ENCODE peak calls at places on chromosome 13, in eight cellular contexts. M is right atrium auricular region, U is RWPE1, O is endodermal cell, J is body of pancreas, V is hepatocyte, G is glutamatergic neuron, I is thoracic aorta. B is an unnamed sample.

GRCh38 chr13:95524270-95524901 is 28.1 kb upstream of the CLDN10 start:
- DNase-seq in U (peak; percentile 67), I (no peak), O (no peak), V (no peak), J (no peak), M (no peak), G (no peak), B (no peak)

GRCh38 chr13:90918551-90918950 is 428.9 kb upstream of the MIR17HG start:
- DNase-seq in J (no peak), U (no peak), I (no peak), G (no peak), M (no peak), V (peak; percentile 28), O (no peak), B (no peak)

GRCh38 chr13:40175639-40176038 is 490.8 kb downstream of the FOXO1 start:
- DNase-seq in O (no peak), J (no peak), U (no peak), M (no peak), V (no peak), I (no peak), G (no peak), B (no peak)

GRCh38 chr13:43686557-43686956 is 100.2 kb downstream of the ENOX1 start:
- DNase-seq in U (peak; percentile 29), J (peak; percentile 42), G (peak; percentile 45), V (peak; percentile 79), M (peak; percentile 62), O (no peak), I (no peak), B (no peak)

GRCh38 chr13:76635232-76636021 is 250.8 kb downstream of the KCTD12 start:
- DNase-seq in G (no peak), J (no peak), I (no peak), O (no peak), M (no peak), U (no peak), V (peak; percentile 18), B (peak; percentile 6)

GRCh38 chr13:112397108-112397507 is 21.0 kb downstream of the SPACA7 start:
- DNase-seq in I (no peak), U (no peak), V (no peak), G (no peak), O (no peak), J (no peak), M (no peak), B (no peak)

GRCh38 chr13:65855276-65855675 is 1374.9 kb downstream of the PCDH9 start:
- DNase-seq in U (peak; percentile 1), G (no peak), I (no peak), J (no peak), V (no peak), O (peak; percentile 46), M (no peak), B (no peak)

GRCh38 chr13:18212873-18213272 is 968.8 kb downstream of the TUBA3C start:
- DNase-seq in O (no peak), I (peak; percentile 77), M (no peak), U (no peak), J (peak; percentile 46), G (no peak), V (no peak), B (peak; percentile 52)

GRCh38 chr13:79282976-79283375 is 123.1 kb downstream of the RBM26 start:
- DNase-seq in V (peak; percentile 35), U (peak; percentile 54), O (no peak), M (no peak), I (no peak), J (no peak), G (no peak), B (no peak)

GRCh38 chr13:113922412-113923118 is 51.3 kb downstream of the C13orf46 start:
- DNase-seq in G (no peak), J (no peak), M (peak; percentile 36), V (no peak), O (peak; percentile 33), U (no peak), I (peak; percentile 4), B (peak; percentile 12)

GRCh38 chr13:69319659-69320058 is 788.0 kb upstream of the ATXN8OS start:
- DNase-seq in I (no peak), J (no peak), V (no peak), G (no peak), U (no peak), M (no peak), O (no peak), B (no peak)

GRCh38 chr13:102799544-102800144 is 725 bp downstream of the BIVM start:
- DNase-seq in V (peak; percentile 43), M (no peak), J (peak; percentile 12), O (peak; percentile 73), U (peak; percentile 13), G (peak; percentile 64), I (no peak), B (no peak)

GRCh38 chr13:37058801-37059135 is 720 bp downstream of the SUPT20H start:
- DNase-seq in U (peak; percentile 19), M (no peak), O (no peak), V (peak; percentile 49), J (no peak), G (peak; percentile 32), I (no peak), B (no peak)

GRCh38 chr13:24821207-24821606 is 57.2 kb downstream of the RNF17 start:
- DNase-seq in U (no peak), O (no peak), I (no peak), V (no peak), J (no peak), M (no peak), G (no peak), B (no peak)

GRCh38 chr13:110503979-110504499 is 57.5 kb downstream of the RAB20 start:
- DNase-seq in U (no peak), I (no peak), V (no peak), G (no peak), O (no peak), J (no peak), M (no peak), B (no peak)

GRCh38 chr13:24995225-24995804 is 100.6 kb upstream of the PABPC3 start:
- DNase-seq in U (peak; percentile 60), G (peak; percentile 56), V (peak; percentile 91), J (peak; percentile 76), O (peak; percentile 86), I (no peak), M (no peak), B (no peak)

GRCh38 chr13:76852991-76853390 is 33.2 kb downstream of the KCTD12 start:
- DNase-seq in O (no peak), J (no peak), U (peak; percentile 51), I (no peak), G (no peak), V (no peak), M (no peak), B (no peak)

DNA sequence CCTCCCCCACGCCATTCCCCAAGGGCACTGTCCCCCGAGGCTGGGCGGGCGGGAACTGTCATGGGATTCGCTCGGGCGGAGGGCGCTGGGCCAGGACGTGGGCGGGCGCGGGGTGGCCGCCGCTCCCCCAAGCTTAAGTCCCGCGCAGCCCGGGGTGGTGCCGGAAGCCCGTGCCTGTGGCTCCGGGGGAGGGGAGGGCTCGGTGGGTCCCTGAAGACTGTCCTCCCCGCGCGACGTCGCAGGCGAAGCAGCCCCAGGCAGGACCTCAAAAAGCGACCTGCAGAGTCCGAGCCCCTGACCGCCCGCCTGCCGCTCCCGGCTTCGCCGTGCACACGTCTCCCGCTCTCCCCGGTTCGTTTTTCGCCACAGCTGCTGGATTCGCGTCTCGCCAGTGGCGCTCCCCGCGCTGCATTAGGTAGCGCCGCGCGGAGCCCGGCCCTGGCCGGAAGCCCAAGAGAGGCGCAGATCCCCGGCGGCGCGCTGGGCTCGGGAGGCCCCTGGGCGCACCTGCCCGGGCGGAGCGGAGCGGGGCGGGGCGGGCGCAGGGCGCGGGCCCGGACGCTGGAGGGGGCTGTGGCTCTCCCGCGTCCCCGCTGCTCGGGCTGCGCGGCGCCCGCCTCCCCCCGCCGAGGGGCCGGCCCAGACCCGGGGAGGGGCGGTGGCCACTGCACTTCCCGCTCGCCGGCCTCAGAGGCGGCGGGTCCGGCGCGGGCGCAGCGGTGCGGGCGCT is at the start of gene FARP1:
- DNase-seq in O (peak; percentile 89), I (no peak), V (peak; percentile 95), J (peak; percentile 86), U (peak; percentile 64), G (peak; percentile 90), M (no peak), B (peak; percentile 58)
- TF ChIP-seq CTCF in O (peak; percentile 50), I (no peak), V (peak; percentile 35), J (no peak), U (peak; percentile 49), G (no peak), M (peak; percentile 56), B (peak; percentile 61)

GRCh38 chr13:30212256-30212655 is 95.1 kb downstream of the KATNAL1 start:
- DNase-seq in J (no peak), U (no peak), M (no peak), I (no peak), O (no peak), G (no peak), V (no peak), B (no peak)

GRCh38 chr13:30216111-30216510 is 91.2 kb downstream of the KATNAL1 start:
- DNase-seq in I (no peak), V (no peak), M (no peak), U (no peak), G (no peak), O (peak; percentile 55), J (no peak), B (no peak)
- TF ChIP-seq CTCF in I (no peak), V (no peak), M (no peak), U (no peak), G (no peak), O (no peak), J (no peak), B (no peak)

DNA sequence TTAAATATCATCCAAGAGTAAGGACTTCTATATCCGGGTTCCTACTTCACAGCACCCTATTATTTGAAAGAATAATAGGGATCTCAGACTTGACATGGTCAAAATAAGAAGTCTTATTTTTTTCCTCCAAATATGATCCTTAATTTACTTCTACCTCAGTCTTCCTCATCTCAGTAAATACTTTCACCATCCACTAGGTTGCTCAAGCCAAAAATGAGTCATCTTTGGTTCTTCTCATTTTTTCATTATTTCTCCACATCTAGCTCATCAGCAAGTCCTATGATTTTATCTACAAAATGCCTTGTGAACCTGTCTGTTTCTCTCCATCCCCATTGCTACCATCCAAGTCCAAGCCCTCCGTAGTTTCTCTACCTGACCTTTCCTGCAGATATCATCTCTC is 121.9 kb upstream of the GJB6 start:
- DNase-seq in J (no peak), O (no peak), G (no peak), U (no peak), I (no peak), V (no peak), M (no peak), B (no peak)
- TF ChIP-seq CTCF in J (no peak), O (peak; percentile 43), G (peak; percentile 24), U (no peak), I (no peak), V (no peak), M (no peak), B (no peak)

DNA sequence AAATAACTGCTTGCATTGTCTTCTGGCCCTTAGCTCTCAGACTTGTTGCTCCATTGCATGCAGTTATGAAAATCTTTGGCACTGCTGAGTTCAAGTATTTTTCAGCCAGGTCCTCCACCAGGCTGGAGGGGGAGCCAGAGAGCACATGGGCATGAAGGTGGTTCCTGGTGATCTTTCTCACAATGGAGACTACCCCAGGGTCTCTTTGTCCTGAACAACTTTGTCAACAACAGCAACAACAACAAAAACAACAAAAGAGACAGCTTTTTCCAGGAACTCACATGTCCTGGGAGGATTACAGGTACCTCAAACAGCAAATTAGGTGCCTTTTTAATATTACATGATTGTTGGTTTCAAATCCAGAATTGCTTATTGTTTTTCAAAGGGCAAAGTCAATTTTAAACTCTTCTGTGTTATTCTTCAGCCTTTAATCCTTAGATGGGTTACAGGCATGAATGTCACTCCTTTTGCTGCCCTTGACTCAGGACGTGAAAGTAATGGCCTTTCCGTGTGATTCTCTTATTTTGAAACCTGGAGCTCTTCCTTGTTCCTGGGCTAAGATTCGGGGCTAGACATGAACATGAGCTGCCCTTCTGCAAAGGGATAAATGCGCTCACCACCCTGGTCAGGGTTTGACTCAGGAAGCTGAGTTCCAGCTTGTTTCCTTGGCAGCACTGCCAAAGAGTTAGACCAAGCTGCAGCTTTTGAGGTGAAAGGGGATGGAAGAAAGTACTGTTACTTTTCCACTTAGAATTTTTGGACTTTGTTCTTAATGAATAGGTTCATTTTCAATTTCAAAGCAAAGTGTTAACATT is 1.8 kb downstream of the RGCC start:
- DNase-seq in M (no peak), I (no peak), J (peak; percentile 53), U (peak; percentile 45), G (no peak), V (peak; percentile 37), O (peak; percentile 74), B (no peak)
- TF ChIP-seq CTCF in M (peak; percentile 61), I (peak; percentile 44), J (peak; percentile 38), U (peak; percentile 59), G (peak; percentile 35), V (peak; percentile 50), O (peak; percentile 80), B (peak; percentile 75)